ENCODE peak calls at places on chromosome 17, in seven cellular contexts. C is H54; D is naive thymus-derived CD4-positive, alpha-beta T cell; P is left cardiac atrium; W is NCI-H446; K is stimulated activated CD8-positive, alpha-beta memory T cell treated with anti-CD3 and anti-CD28 coated beads, Interleukin-12 subunit alpha, Interleukin-12 subunit beta, amount 100 ng/mL, for 1 hour; A is foreskin keratinocyte. L is an unnamed sample.
A peak's percentile ranks its signal among the peaks of the same experiment; 100 is the strongest.

GRCh38 chr17:50630524-50631194 is 4.0 kb upstream of the ABCC3 start:
- DNase-seq in C (peak; percentile 81), D (peak; percentile 51), P (no peak), W (no peak), K (peak; percentile 21), A (no peak), L (peak; percentile 53)

GRCh38 chr17:7004398-7005253 is 7.8 kb upstream of the RNASEK start:
- DNase-seq in C (peak; percentile 51), D (peak; percentile 80), P (no peak), W (peak; percentile 45), K (no peak), A (no peak), L (no peak)

GRCh38 chr17:35244345-35245195 is 1.7 kb downstream of the SLFN5 start:
- DNase-seq in C (peak; percentile 23), D (peak; percentile 80), P (peak; percentile 88), W (no peak), K (peak; percentile 70), A (peak; percentile 88), L (peak; percentile 43)

GRCh38 chr17:81712468-81713003 is 452 bp downstream of the SLC25A10 start:
- DNase-seq in C (peak; percentile 67), D (no peak), P (no peak), W (no peak), K (no peak), A (no peak), L (no peak)

GRCh38 chr17:81932333-81932983 is 4.6 kb downstream of the PYCR1 start:
- DNase-seq in C (no peak), D (no peak), P (no peak), W (no peak), K (no peak), A (no peak), L (no peak)

GRCh38 chr17:50147841-50148225 is 2.6 kb downstream of the PPP1R9B start:
- DNase-seq in C (no peak), D (no peak), P (no peak), W (no peak), K (no peak), A (no peak), L (no peak)

GRCh38 chr17:66791337-66791736 is 43.6 kb upstream of the CACNG5 start:
- DNase-seq in C (no peak), D (peak; percentile 19), P (no peak), W (no peak), K (no peak), A (no peak), L (no peak)

GRCh38 chr17:71631483-71631882 is 489.3 kb upstream of the SOX9 start:
- DNase-seq in C (no peak), D (no peak), P (no peak), W (no peak), K (no peak), A (peak; percentile 64), L (no peak)

GRCh38 chr17:14197582-14197981 is 39.1 kb downstream of the CDRT15 start:
- DNase-seq in C (no peak), D (peak; percentile 52), P (no peak), W (no peak), K (no peak), A (no peak), L (no peak)

L was measured in memory B cell.